ENCODE peak calls at places on chromosomes 12 and 14, in eight cellular contexts. L, D, F, R, O, K, N and W are unnamed samples.

GRCh38 chr12:15522574-15523187 is 200.4 kb downstream of the PTPRO start:
- DNase-seq in L (peak; percentile 60), D (no peak), F (peak; percentile 76), R (peak; percentile 31), O (no peak), K (peak; percentile 43), N (peak; percentile 54), W (no peak)

GRCh38 chr12:108299516-108299915 is 39.6 kb downstream of the CMKLR1 start:
- DNase-seq in L (no peak), D (no peak), F (no peak), R (no peak), O (no peak), K (no peak), N (no peak), W (no peak)

GRCh38 chr12:51318846-51319570 is 5.0 kb downstream of the BIN2 start:
- DNase-seq in L (no peak), D (no peak), F (no peak), R (peak; percentile 89), O (peak; percentile 43), K (no peak), N (no peak), W (peak; percentile 65)

GRCh38 chr14:75866981-75867380 is 114.8 kb downstream of the TGFB3 start:
- DNase-seq in L (no peak), D (no peak), F (no peak), R (no peak), O (no peak), K (no peak), N (no peak), W (no peak)

GRCh38 chr12:44053550-44054243 is 217.8 kb downstream of the TMEM117 start:
- DNase-seq in L (peak; percentile 50), D (no peak), F (peak; percentile 44), R (no peak), O (no peak), K (peak; percentile 8), N (no peak), W (no peak)

GRCh38 chr12:112851024-112851777 is 55.6 kb upstream of the OAS1 start:
- DNase-seq in L (no peak), D (no peak), F (no peak), R (no peak), O (no peak), K (no peak), N (no peak), W (no peak)

GRCh38 chr14:22088614-22089359 is 415.2 kb upstream of the OR4E1 start:
- DNase-seq in L (peak; percentile 69), D (no peak), F (peak; percentile 51), R (no peak), O (no peak), K (no peak), N (no peak), W (no peak)

GRCh38 chr14:59424707-59425106 is 40.5 kb downstream of the GPR135 start:
- DNase-seq in L (no peak), D (no peak), F (no peak), R (no peak), O (no peak), K (no peak), N (no peak), W (no peak)

GRCh38 chr12:132333766-132334165 is 4.4 kb upstream of the GALNT9 start:
- DNase-seq in L (no peak), D (no peak), F (no peak), R (no peak), O (no peak), K (no peak), N (no peak), W (no peak)

GRCh38 chr14:58846682-58847465 is 209.1 kb downstream of the DACT1 start:
- DNase-seq in L (no peak), D (no peak), F (no peak), R (no peak), O (no peak), K (no peak), N (no peak), W (no peak)

GRCh38 chr12:16189849-16190248 is 87.6 kb downstream of the SLC15A5 start:
- DNase-seq in L (peak; percentile 39), D (no peak), F (peak; percentile 53), R (no peak), O (no peak), K (peak; percentile 32), N (peak; percentile 55), W (no peak)

GRCh38 chr12:124727922-124728321 is 135.7 kb downstream of the SCARB1 start:
- DNase-seq in L (no peak), D (no peak), F (no peak), R (no peak), O (no peak), K (no peak), N (no peak), W (no peak)

GRCh38 chr14:101556131-101556530 is 5.2 kb upstream of the DIO3 start:
- DNase-seq in L (no peak), D (no peak), F (no peak), R (no peak), O (no peak), K (no peak), N (no peak), W (peak; percentile 34)

GRCh38 chr12:131089526-131090253 is 136.0 kb downstream of the ADGRD1 start:
- DNase-seq in L (no peak), D (no peak), F (no peak), R (no peak), O (no peak), K (no peak), N (no peak), W (no peak)

GRCh38 chr14:59868021-59868420 is 2.6 kb downstream of the RTN1 start:
- DNase-seq in L (no peak), D (no peak), F (no peak), R (no peak), O (no peak), K (no peak), N (no peak), W (no peak)